ENCODE peak calls at places on chromosomes 1 and 21, in six cellular contexts. D is GM12892, Q is suprapubic skin, H is HCT116, O is sigmoid colon, R is breast epithelium. W is an unnamed sample.

GRCh38 chr1:200353232-200353631 is 56.6 kb downstream of the ZNF281 start:
- DNase-seq in D (no peak), Q (no peak), H (no peak), O (no peak), R (no peak), W (no peak)

GRCh38 chr1:211589782-211590721 is 11.1 kb upstream of the SLC30A1 start:
- DNase-seq in D (no peak), Q (no peak), H (no peak), O (peak; percentile 88), R (no peak), W (no peak)

GRCh38 chr21:44933199-44933937 is 6.5 kb upstream of the SLX9 start:
- DNase-seq in D (no peak), Q (no peak), H (no peak), O (no peak), R (no peak), W (no peak)

GRCh38 chr1:157925419-157926166 is 67.9 kb upstream of the KIRREL1 start:
- DNase-seq in D (no peak), Q (no peak), H (no peak), O (no peak), R (no peak), W (no peak)

GRCh38 chr1:10910490-10911273 is 101.8 kb upstream of the TARDBP start:
- DNase-seq in D (no peak), Q (no peak), H (no peak), O (no peak), R (no peak), W (no peak)

GRCh38 chr1:166925791-166926483 is 49.4 kb downstream of the ILDR2 start:
- DNase-seq in D (no peak), Q (no peak), H (no peak), O (no peak), R (no peak), W (no peak)

GRCh38 chr1:206030714-206031113 is 7.0 kb upstream of the CTSE start:
- DNase-seq in D (peak; percentile 27), Q (no peak), H (peak; percentile 74), O (peak; percentile 73), R (no peak), W (no peak)

GRCh38 chr1:162003825-162004205 is 19.9 kb downstream of the OLFML2B start:
- DNase-seq in D (no peak), Q (no peak), H (no peak), O (no peak), R (no peak), W (no peak)

GRCh38 chr1:169648187-169648586 is 18.3 kb upstream of the SELP start:
- DNase-seq in D (no peak), Q (no peak), H (no peak), O (no peak), R (no peak), W (no peak)

GRCh38 chr1:44012411-44012810 is 18.9 kb downstream of the SLC6A9 start:
- DNase-seq in D (no peak), Q (no peak), H (no peak), O (no peak), R (no peak), W (no peak)

GRCh38 chr1:159790237-159790917 is 9.6 kb downstream of the DUSP23 start:
- DNase-seq in D (no peak), Q (no peak), H (peak; percentile 24), O (no peak), R (no peak), W (no peak)

GRCh38 chr1:29711582-29712274 is 475.4 kb downstream of the PTPRU start:
- DNase-seq in D (no peak), Q (no peak), H (no peak), O (no peak), R (no peak), W (no peak)

GRCh38 chr1:119861547-119861946 is 34.8 kb downstream of the ADAM30 start:
- DNase-seq in D (no peak), Q (no peak), H (no peak), O (no peak), R (no peak), W (no peak)

GRCh38 chr1:117646007-117646913 is 40.4 kb downstream of the TENT5C start:
- DNase-seq in D (no peak), Q (no peak), H (no peak), O (no peak), R (no peak), W (no peak)

GRCh38 chr1:20216574-20216973 is 30.3 kb upstream of the PLA2G2C start:
- DNase-seq in D (peak; percentile 29), Q (no peak), H (peak; percentile 18), O (no peak), R (no peak), W (peak; percentile 39)

GRCh38 chr21:27480841-27481261 is 514.0 kb upstream of the ADAMTS5 start:
- DNase-seq in D (no peak), Q (no peak), H (no peak), O (no peak), R (no peak), W (no peak)

GRCh38 chr1:38270241-38270871 is 223.8 kb upstream of the POU3F1 start:
- DNase-seq in D (no peak), Q (no peak), H (no peak), O (peak; percentile 40), R (no peak), W (no peak)
- TF ChIP-seq POLR2AphosphoS5 in D (no peak), Q (no peak), H (no peak), O (no peak), R (no peak), W (no peak)

DNA sequence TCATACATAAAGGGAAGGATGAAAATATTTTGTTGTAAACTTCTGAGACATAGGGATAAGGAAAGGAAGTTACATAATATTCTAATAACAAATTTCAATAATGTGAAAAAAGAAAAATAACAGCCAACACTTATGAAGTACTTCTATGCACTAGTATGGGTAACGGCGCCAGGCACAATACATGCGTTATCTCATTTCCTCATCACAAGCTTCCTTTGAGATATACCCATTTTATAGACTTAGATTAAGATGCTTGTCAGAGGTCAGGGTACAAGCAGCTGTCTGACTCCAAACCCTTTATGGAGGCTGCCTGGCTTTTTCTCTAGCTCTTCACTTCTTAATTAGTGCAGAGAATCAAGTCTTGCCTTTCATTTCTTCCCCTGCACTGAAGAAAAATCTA is 41.3 kb downstream of the TCP10L start:
- DNase-seq in D (no peak), Q (no peak), H (no peak), O (no peak), R (no peak), W (no peak)
- TF ChIP-seq POLR2AphosphoS5 in D (no peak), Q (no peak), H (no peak), O (no peak), R (no peak), W (no peak)

GRCh38 chr1:19163261-19163660 is 46.8 kb downstream of the UBR4 start:
- DNase-seq in D (no peak), Q (no peak), H (no peak), O (no peak), R (no peak), W (no peak)

GRCh38 chr1:19165501-19165900 is 44.6 kb downstream of the UBR4 start:
- DNase-seq in D (no peak), Q (no peak), H (no peak), O (no peak), R (no peak), W (no peak)

GRCh38 chr1:19167140-19167539 is 42.9 kb downstream of the UBR4 start:
- DNase-seq in D (no peak), Q (no peak), H (no peak), O (no peak), R (no peak), W (no peak)

GRCh38 chr1:19166066-19166465 is 44.0 kb downstream of the UBR4 start:
- DNase-seq in D (no peak), Q (no peak), H (no peak), O (no peak), R (no peak), W (no peak)

DNA sequence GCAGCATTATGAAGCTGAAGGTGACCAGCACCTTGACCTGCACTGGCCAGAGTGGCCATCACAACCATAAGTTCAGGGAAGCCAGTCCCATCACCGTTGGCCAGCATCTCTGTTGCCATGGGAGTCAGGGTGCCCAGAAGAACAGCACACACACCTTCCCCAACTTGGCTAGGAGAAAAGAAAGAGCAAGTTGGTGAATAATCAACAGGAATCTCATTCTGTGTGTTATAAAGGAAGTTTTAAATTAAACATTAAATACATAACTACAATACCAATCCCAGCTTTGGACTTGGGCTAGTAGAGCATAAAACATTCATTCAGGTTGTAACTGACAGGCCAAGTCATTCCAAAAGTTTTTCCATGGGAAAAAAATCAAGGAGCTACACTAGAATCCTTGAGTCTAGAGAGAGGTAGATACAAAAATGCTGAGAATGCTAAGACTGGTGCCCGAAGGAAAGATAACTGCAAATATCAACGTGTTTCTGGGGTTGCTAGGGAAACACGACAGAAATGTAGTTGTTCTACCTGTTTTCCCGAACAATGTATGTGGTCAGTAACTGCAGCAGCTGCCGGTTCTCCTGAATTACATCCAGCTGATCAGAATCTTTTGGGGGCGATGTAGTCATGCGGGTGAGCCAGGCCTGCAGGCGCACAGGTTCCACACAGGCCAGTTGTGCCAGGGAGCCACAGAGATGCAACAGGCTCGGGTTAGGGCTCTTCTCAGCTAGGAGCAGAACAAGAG is 45.6 kb downstream of the UBR4 start:
- DNase-seq in D (no peak), Q (no peak), H (no peak), O (no peak), R (peak; percentile 64), W (no peak)
- TF ChIP-seq POLR2AphosphoS5 in D (no peak), Q (no peak), H (no peak), O (no peak), R (no peak), W (no peak)

DNA sequence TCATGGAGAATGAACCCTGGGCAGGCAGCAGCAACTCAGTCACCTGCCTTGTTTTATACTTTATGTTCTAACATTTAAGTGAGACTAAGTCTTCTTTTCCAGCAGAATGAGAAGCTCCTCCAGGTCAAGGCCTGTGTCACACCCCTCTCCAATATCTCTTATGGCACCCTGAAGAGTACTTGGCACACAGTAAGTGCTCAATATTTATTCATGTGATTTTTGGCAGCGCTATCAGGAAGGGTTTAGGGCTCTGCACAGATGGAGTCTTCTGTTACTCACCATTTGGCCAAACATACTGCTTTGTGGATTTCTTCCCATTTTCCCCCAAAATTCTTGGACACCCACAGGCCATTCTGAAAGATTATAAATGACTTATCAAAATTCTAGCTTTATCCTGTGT is 43.8 kb upstream of the MYBPHL start:
- DNase-seq in D (no peak), Q (no peak), H (no peak), O (no peak), R (no peak), W (no peak)
- TF ChIP-seq POLR2AphosphoS5 in D (no peak), Q (no peak), H (no peak), O (no peak), R (no peak), W (no peak)

GRCh38 chr1:172447641-172448040 is 3.8 kb upstream of the PIGC start:
- DNase-seq in D (no peak), Q (no peak), H (no peak), O (no peak), R (no peak), W (no peak)
- TF ChIP-seq POLR2AphosphoS5 in D (no peak), Q (no peak), H (no peak), O (no peak), R (peak; percentile 72), W (no peak)

GRCh38 chr1:96538883-96539282 is 182.7 kb upstream of the PTBP2 start:
- DNase-seq in D (no peak), Q (no peak), H (no peak), O (peak; percentile 85), R (no peak), W (no peak)
- TF ChIP-seq POLR2AphosphoS5 in D (no peak), Q (peak; percentile 14), H (no peak), O (peak; percentile 97), R (peak; percentile 15), W (no peak)

W was measured in GM12891.